ENCODE peak calls at places on chromosome 4, in four cellular contexts. B, J, X and O are unnamed samples.

GRCh38 chr4:108333353-108333920 is 164.7 kb upstream of the LEF1 start:
- DNase-seq in B (no peak), J (no peak), X (no peak), O (no peak)

GRCh38 chr4:137961051-137961438 is 281.1 kb downstream of the SLC7A11 start:
- DNase-seq in B (peak; percentile 93), J (no peak), X (no peak), O (peak; percentile 73)

GRCh38 chr4:7590205-7590604 is 155.5 kb upstream of the PSAPL1 start:
- DNase-seq in B (no peak), J (no peak), X (no peak), O (no peak)

GRCh38 chr4:80188457-80188800 is 8.9 kb upstream of the PRDM8 start:
- DNase-seq in B (no peak), J (no peak), X (no peak), O (no peak)

GRCh38 chr4:6342530-6343293 is 73.1 kb downstream of the WFS1 start:
- DNase-seq in B (no peak), J (no peak), X (no peak), O (peak; percentile 3)

GRCh38 chr4:15925830-15926229 is 12.7 kb downstream of the FGFBP1 start:
- DNase-seq in B (no peak), J (no peak), X (no peak), O (no peak)

GRCh38 chr4:99088485-99089365 is at the start of gene ADH5:
- DNase-seq in B (peak; percentile 92), J (peak; percentile 76), X (peak; percentile 86), O (peak; percentile 58)

GRCh38 chr4:87644286-87644685 is 5.8 kb upstream of the DMP1 start:
- DNase-seq in B (no peak), J (no peak), X (no peak), O (no peak)

GRCh38 chr4:121370729-121371325 is 10.0 kb downstream of the QRFPR start:
- DNase-seq in B (peak; percentile 71), J (peak; percentile 40), X (peak; percentile 31), O (no peak)

GRCh38 chr4:44448548-44449443 is at the start of gene KCTD8:
- DNase-seq in B (peak; percentile 59), J (no peak), X (peak; percentile 94), O (peak; percentile 65)
- H3K4me3 ChIP-seq in B (peak within 1 kb of the TSS; percentile 40), J (no peak within 1 kb of the TSS), X (peak within 1 kb of the TSS; percentile 42), O (peak within 1 kb of the TSS; percentile 50)

GRCh38 chr4:115841873-115842272 is 728.5 kb upstream of the NDST4 start:
- DNase-seq in B (no peak), J (no peak), X (no peak), O (no peak)

GRCh38 chr4:115844180-115844579 is 730.8 kb upstream of the NDST4 start:
- DNase-seq in B (no peak), J (no peak), X (no peak), O (no peak)
- H3K4me3 ChIP-seq in B (no peak overlapping the region), J (no peak overlapping the region), X (no peak overlapping the region), O (no peak overlapping the region)

DNA sequence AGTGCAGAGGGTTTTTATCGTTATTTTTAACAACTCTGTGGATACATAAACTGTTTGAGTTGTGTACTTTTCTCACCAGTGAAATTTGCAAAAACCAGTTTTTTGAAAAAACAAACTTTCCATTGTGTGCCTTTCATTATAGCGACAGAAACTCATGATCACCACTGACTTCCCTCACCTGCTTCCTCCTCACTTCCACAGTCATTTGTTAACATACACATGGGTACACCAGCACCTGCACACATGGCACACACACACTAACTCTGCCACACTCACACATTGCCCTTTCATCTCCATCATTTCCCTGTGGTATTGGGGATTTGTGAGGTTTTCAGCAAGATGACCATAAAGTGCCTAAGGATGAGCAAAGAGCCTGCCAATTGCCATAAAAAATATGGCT is 20.6 kb downstream of the CLDN22 start:
- DNase-seq in B (no peak), J (no peak), X (no peak), O (no peak)
- H3K4me3 ChIP-seq in B (no peak overlapping the region), J (no peak overlapping the region), X (no peak overlapping the region), O (no peak overlapping the region)

GRCh38 chr4:103718993-103719319 is 829 bp downstream of the TACR3 start:
- DNase-seq in B (no peak), J (no peak), X (no peak), O (no peak)

GRCh38 chr4:103720661-103721060 is 876 bp upstream of the TACR3 start:
- DNase-seq in B (no peak), J (no peak), X (no peak), O (no peak)

GRCh38 chr4:103721251-103721650 is 1.5 kb upstream of the TACR3 start:
- DNase-seq in B (no peak), J (no peak), X (no peak), O (no peak)

DNA sequence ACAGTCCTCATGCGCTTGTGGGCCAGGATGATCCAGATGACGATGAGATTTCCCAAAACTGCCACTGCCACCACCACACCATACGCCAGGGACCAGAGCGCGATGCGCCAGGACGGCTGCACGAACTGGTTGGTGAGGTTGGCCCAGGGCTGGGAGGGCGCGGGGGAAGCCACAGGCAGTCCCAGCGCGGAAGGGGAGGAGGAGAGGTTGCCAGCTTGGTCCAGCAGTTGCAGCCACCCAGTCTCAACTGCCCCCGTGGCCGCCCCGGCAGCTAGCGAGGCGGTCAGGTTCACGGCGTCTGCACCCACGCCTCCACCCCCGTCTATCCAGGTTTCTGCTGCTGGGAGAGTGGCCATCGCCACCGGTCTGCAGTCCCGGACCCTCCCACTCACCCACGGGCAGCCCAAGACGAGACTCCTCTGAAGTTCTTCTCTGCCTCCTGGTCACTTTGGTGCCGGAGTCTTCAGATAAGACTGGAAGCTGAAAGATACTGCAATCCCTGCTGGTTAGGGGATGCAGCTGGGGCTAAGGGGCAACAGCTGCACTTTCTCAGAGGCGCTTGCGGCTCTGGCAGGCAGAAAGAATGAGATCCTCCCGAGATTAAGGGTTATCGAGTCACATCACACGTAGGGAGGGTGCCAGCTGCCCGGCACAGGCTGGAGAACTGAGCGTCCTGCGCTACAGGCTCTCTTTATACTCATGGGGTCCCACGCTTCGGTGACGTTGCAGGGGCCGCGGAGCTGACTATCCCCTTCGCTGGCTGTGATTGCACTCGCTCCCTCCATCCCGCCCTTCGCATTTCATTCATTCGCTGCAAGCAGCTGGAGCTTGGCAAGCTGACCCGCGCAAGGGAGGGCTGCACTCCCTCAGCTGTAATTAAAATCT is at the start of gene TACR3:
- DNase-seq in B (no peak), J (no peak), X (no peak), O (no peak)
- H3K4me3 ChIP-seq in B (peak within 1 kb of the TSS; percentile 37), J (no peak within 1 kb of the TSS), X (no peak within 1 kb of the TSS), O (peak within 1 kb of the TSS; percentile 36)

GRCh38 chr4:110396963-110397362 is 79.0 kb upstream of the ENPEP start:
- DNase-seq in B (no peak), J (no peak), X (no peak), O (no peak)

GRCh38 chr4:110394871-110395270 is 81.1 kb upstream of the ENPEP start:
- DNase-seq in B (no peak), J (no peak), X (no peak), O (no peak)

GRCh38 chr4:110400071-110400470 is 75.9 kb upstream of the ENPEP start:
- DNase-seq in B (no peak), J (no peak), X (no peak), O (no peak)

DNA sequence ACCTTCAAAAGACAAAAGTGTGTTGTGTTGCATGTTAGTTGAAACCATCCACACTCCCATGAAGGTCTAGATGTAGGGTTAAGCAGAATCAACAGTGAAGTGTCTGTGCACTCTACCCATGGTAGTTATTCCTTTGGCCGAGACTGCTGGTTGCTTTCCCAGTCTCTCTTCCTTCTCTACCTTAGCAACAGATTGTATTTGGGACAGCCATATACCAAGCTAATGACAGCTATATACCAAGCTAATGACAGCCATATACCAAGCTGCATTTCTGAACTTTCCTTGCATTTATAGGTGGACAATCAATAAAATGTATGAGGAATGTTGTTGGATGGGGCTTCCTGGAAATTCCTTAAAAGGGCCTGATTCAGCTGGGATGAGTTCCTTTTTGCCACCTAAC is 80.5 kb upstream of the ENPEP start:
- DNase-seq in B (no peak), J (no peak), X (no peak), O (no peak)
- H3K4me3 ChIP-seq in B (no peak overlapping the region), J (no peak overlapping the region), X (no peak overlapping the region), O (no peak overlapping the region)

DNA sequence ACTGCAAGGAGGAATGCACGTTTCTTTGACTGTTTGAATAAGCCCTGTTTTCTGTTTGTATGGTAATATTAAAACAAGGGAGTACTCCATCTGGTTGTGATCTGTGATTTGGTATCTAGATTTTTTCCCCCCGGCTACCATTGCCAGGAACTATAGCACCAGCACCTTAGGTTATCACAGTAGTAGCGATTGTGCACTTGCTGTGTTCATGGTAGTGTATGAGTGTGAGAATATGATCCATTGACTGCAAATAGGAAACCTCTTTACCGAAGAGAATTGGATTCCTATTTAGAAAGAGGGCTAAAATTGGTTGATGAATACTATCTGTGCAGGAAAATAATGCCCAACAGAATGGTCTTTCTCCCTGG is 69.9 kb downstream of the LARP7 start:
- DNase-seq in B (no peak), J (no peak), X (no peak), O (no peak)
- H3K4me3 ChIP-seq in B (no peak overlapping the region), J (peak overlapping the region; percentile 59), X (peak overlapping the region; percentile 49), O (no peak overlapping the region)